ENCODE peak calls at places on chromosomes 4 and X, in seven cellular contexts. One of them, this sample, is unnamed.
A peak's percentile ranks its signal among the peaks of the same experiment; 100 is the strongest.

GRCh38 chr4:107130157-107130556 is 94.0 kb upstream of the DKK2 start:
- DNase-seq in breast epithelium: no peak
- DNase-seq in left lung: no peak
- DNase-seq in astrocyte of the cerebellum: no peak
- DNase-seq in uterus: no peak
- DNase-seq in fibroblast of pulmonary artery: peak; percentile 20
- DNase-seq in dorsolateral prefrontal cortex: no peak
- DNase-seq in this sample: no peak

GRCh38 chrX:21738950-21739287 is 19.0 kb downstream of the SMPX start:
- DNase-seq in breast epithelium: no peak
- DNase-seq in left lung: no peak
- DNase-seq in astrocyte of the cerebellum: no peak
- DNase-seq in uterus: no peak
- DNase-seq in fibroblast of pulmonary artery: no peak
- DNase-seq in dorsolateral prefrontal cortex: no peak
- DNase-seq in this sample: no peak

GRCh38 chr4:118712872-118713271 is 27.7 kb downstream of the METTL14 start:
- DNase-seq in breast epithelium: no peak
- DNase-seq in left lung: no peak
- DNase-seq in astrocyte of the cerebellum: no peak
- DNase-seq in uterus: no peak
- DNase-seq in fibroblast of pulmonary artery: no peak
- DNase-seq in dorsolateral prefrontal cortex: no peak
- DNase-seq in this sample: no peak

GRCh38 chr4:126241631-126242030 is 926.9 kb downstream of the FAT4 start:
- DNase-seq in breast epithelium: no peak
- DNase-seq in left lung: no peak
- DNase-seq in astrocyte of the cerebellum: no peak
- DNase-seq in uterus: no peak
- DNase-seq in fibroblast of pulmonary artery: no peak
- DNase-seq in dorsolateral prefrontal cortex: no peak
- DNase-seq in this sample: no peak

GRCh38 chr4:14269824-14270223 is 642.3 kb upstream of the BOD1L1 start:
- DNase-seq in breast epithelium: no peak
- DNase-seq in left lung: no peak
- DNase-seq in astrocyte of the cerebellum: no peak
- DNase-seq in uterus: no peak
- DNase-seq in fibroblast of pulmonary artery: no peak
- DNase-seq in dorsolateral prefrontal cortex: no peak
- DNase-seq in this sample: no peak

GRCh38 chr4:71262161-71262560 is 76.7 kb upstream of the SLC4A4 start:
- DNase-seq in breast epithelium: no peak
- DNase-seq in left lung: no peak
- DNase-seq in astrocyte of the cerebellum: no peak
- DNase-seq in uterus: no peak
- DNase-seq in fibroblast of pulmonary artery: no peak
- DNase-seq in dorsolateral prefrontal cortex: no peak
- DNase-seq in this sample: no peak

GRCh38 chr4:138567696-138568095 is 325.5 kb upstream of the SLC7A11 start:
- DNase-seq in breast epithelium: no peak
- DNase-seq in left lung: no peak
- DNase-seq in astrocyte of the cerebellum: no peak
- DNase-seq in uterus: no peak
- DNase-seq in fibroblast of pulmonary artery: peak; percentile 28
- DNase-seq in dorsolateral prefrontal cortex: no peak
- DNase-seq in this sample: no peak

GRCh38 chr4:70914631-70915030 is 12.5 kb downstream of the MOB1B start:
- DNase-seq in breast epithelium: no peak
- DNase-seq in left lung: no peak
- DNase-seq in astrocyte of the cerebellum: no peak
- DNase-seq in uterus: no peak
- DNase-seq in fibroblast of pulmonary artery: no peak
- DNase-seq in dorsolateral prefrontal cortex: no peak
- DNase-seq in this sample: no peak

GRCh38 chr4:37054670-37055069 is 189.9 kb upstream of the NWD2 start:
- DNase-seq in breast epithelium: no peak
- DNase-seq in left lung: no peak
- DNase-seq in astrocyte of the cerebellum: no peak
- DNase-seq in uterus: no peak
- DNase-seq in fibroblast of pulmonary artery: no peak
- DNase-seq in dorsolateral prefrontal cortex: no peak
- DNase-seq in this sample: no peak

GRCh38 chrX:125205918-125206665 is 113.6 kb upstream of the TEX13C start:
- DNase-seq in breast epithelium: no peak
- DNase-seq in left lung: no peak
- DNase-seq in astrocyte of the cerebellum: no peak
- DNase-seq in uterus: no peak
- DNase-seq in fibroblast of pulmonary artery: no peak
- DNase-seq in dorsolateral prefrontal cortex: no peak
- DNase-seq in this sample: no peak

GRCh38 chr4:184250795-184251679 is 33.4 kb upstream of the ENPP6 start:
- DNase-seq in breast epithelium: no peak
- DNase-seq in left lung: no peak
- DNase-seq in astrocyte of the cerebellum: peak; percentile 22
- DNase-seq in uterus: no peak
- DNase-seq in fibroblast of pulmonary artery: peak; percentile 70
- DNase-seq in dorsolateral prefrontal cortex: no peak
- DNase-seq in this sample: peak; percentile 73

GRCh38 chr4:16124232-16124631 is 40.4 kb upstream of the PROM1 start:
- DNase-seq in breast epithelium: no peak
- DNase-seq in left lung: no peak
- DNase-seq in astrocyte of the cerebellum: no peak
- DNase-seq in uterus: no peak
- DNase-seq in fibroblast of pulmonary artery: no peak
- DNase-seq in dorsolateral prefrontal cortex: no peak
- DNase-seq in this sample: no peak

GRCh38 chr4:184400375-184400870 is 73.9 kb downstream of the IRF2 start:
- DNase-seq in breast epithelium: no peak
- DNase-seq in left lung: no peak
- DNase-seq in astrocyte of the cerebellum: peak; percentile 94
- DNase-seq in uterus: no peak
- DNase-seq in fibroblast of pulmonary artery: peak; percentile 97
- DNase-seq in dorsolateral prefrontal cortex: no peak
- DNase-seq in this sample: no peak

GRCh38 chrX:43585922-43586321 is 70.2 kb upstream of the MAOA start:
- DNase-seq in breast epithelium: no peak
- DNase-seq in left lung: no peak
- DNase-seq in astrocyte of the cerebellum: no peak
- DNase-seq in uterus: no peak
- DNase-seq in fibroblast of pulmonary artery: no peak
- DNase-seq in dorsolateral prefrontal cortex: no peak
- DNase-seq in this sample: no peak

GRCh38 chrX:49226946-49227345 is 6.2 kb downstream of the CACNA1F start:
- DNase-seq in breast epithelium: no peak
- DNase-seq in left lung: no peak
- DNase-seq in astrocyte of the cerebellum: no peak
- DNase-seq in uterus: no peak
- DNase-seq in fibroblast of pulmonary artery: no peak
- DNase-seq in dorsolateral prefrontal cortex: no peak
- DNase-seq in this sample: no peak
- H3K4me3 ChIP-seq in breast epithelium: no peak overlapping the region
- H3K4me3 ChIP-seq in left lung: no peak overlapping the region
- H3K4me3 ChIP-seq in astrocyte of the cerebellum: no peak overlapping the region
- H3K4me3 ChIP-seq in uterus: no peak overlapping the region
- H3K4me3 ChIP-seq in fibroblast of pulmonary artery: no peak overlapping the region
- H3K4me3 ChIP-seq in dorsolateral prefrontal cortex: no peak overlapping the region
- H3K4me3 ChIP-seq in this sample: no peak overlapping the region

GRCh38 chr4:73869130-73870055 is at the start of gene CXCL1:
- DNase-seq in breast epithelium: no peak
- DNase-seq in left lung: peak; percentile 89
- DNase-seq in astrocyte of the cerebellum: no peak
- DNase-seq in uterus: no peak
- DNase-seq in fibroblast of pulmonary artery: peak; percentile 73
- DNase-seq in dorsolateral prefrontal cortex: no peak
- DNase-seq in this sample: no peak
- TF ChIP-seq CTCF in breast epithelium: no peak
- TF ChIP-seq CTCF in left lung: no peak
- TF ChIP-seq CTCF in astrocyte of the cerebellum: no peak
- TF ChIP-seq CTCF in uterus: no peak
- TF ChIP-seq CTCF in fibroblast of pulmonary artery: no peak
- TF ChIP-seq CTCF in dorsolateral prefrontal cortex: no peak
- TF ChIP-seq CTCF in this sample: no peak

GRCh38 chr4:5032825-5033224 is 13.6 kb upstream of the CYTL1 start:
- DNase-seq in breast epithelium: no peak
- DNase-seq in left lung: no peak
- DNase-seq in astrocyte of the cerebellum: no peak
- DNase-seq in uterus: no peak
- DNase-seq in fibroblast of pulmonary artery: no peak
- DNase-seq in dorsolateral prefrontal cortex: no peak
- DNase-seq in this sample: no peak
- H3K4me3 ChIP-seq in breast epithelium: no peak overlapping the region
- H3K4me3 ChIP-seq in left lung: no peak overlapping the region
- H3K4me3 ChIP-seq in astrocyte of the cerebellum: no peak overlapping the region
- H3K4me3 ChIP-seq in uterus: no peak overlapping the region
- H3K4me3 ChIP-seq in fibroblast of pulmonary artery: no peak overlapping the region
- H3K4me3 ChIP-seq in dorsolateral prefrontal cortex: no peak overlapping the region
- H3K4me3 ChIP-seq in this sample: no peak overlapping the region

GRCh38 chr4:54400188-54400587 is 171.1 kb downstream of the PDGFRA start:
- DNase-seq in breast epithelium: no peak
- DNase-seq in left lung: no peak
- DNase-seq in astrocyte of the cerebellum: no peak
- DNase-seq in uterus: no peak
- DNase-seq in fibroblast of pulmonary artery: no peak
- DNase-seq in dorsolateral prefrontal cortex: no peak
- DNase-seq in this sample: no peak

GRCh38 chr4:54402880-54403503 is 173.9 kb downstream of the PDGFRA start:
- DNase-seq in breast epithelium: no peak
- DNase-seq in left lung: no peak
- DNase-seq in astrocyte of the cerebellum: no peak
- DNase-seq in uterus: no peak
- DNase-seq in fibroblast of pulmonary artery: no peak
- DNase-seq in dorsolateral prefrontal cortex: no peak
- DNase-seq in this sample: no peak

GRCh38 chr4:54400802-54401201 is 171.7 kb downstream of the PDGFRA start:
- DNase-seq in breast epithelium: no peak
- DNase-seq in left lung: no peak
- DNase-seq in astrocyte of the cerebellum: peak; percentile 65
- DNase-seq in uterus: no peak
- DNase-seq in fibroblast of pulmonary artery: peak; percentile 87
- DNase-seq in dorsolateral prefrontal cortex: no peak
- DNase-seq in this sample: no peak

GRCh38 chr4:54403700-54404453 is 174.8 kb downstream of the PDGFRA start:
- DNase-seq in breast epithelium: no peak
- DNase-seq in left lung: no peak
- DNase-seq in astrocyte of the cerebellum: no peak
- DNase-seq in uterus: no peak
- DNase-seq in fibroblast of pulmonary artery: no peak
- DNase-seq in dorsolateral prefrontal cortex: no peak
- DNase-seq in this sample: no peak
- TF ChIP-seq CTCF in breast epithelium: no peak
- TF ChIP-seq CTCF in left lung: no peak
- TF ChIP-seq CTCF in astrocyte of the cerebellum: no peak
- TF ChIP-seq CTCF in uterus: no peak
- TF ChIP-seq CTCF in fibroblast of pulmonary artery: no peak
- TF ChIP-seq CTCF in dorsolateral prefrontal cortex: no peak
- TF ChIP-seq CTCF in this sample: no peak

GRCh38 chrX:134239016-134239415 is 2.0 kb downstream of the CCDC160 start:
- DNase-seq in breast epithelium: no peak
- DNase-seq in left lung: no peak
- DNase-seq in astrocyte of the cerebellum: no peak
- DNase-seq in uterus: no peak
- DNase-seq in fibroblast of pulmonary artery: no peak
- DNase-seq in dorsolateral prefrontal cortex: no peak
- DNase-seq in this sample: no peak
- H3K4me3 ChIP-seq in breast epithelium: no peak overlapping the region
- H3K4me3 ChIP-seq in left lung: no peak overlapping the region
- H3K4me3 ChIP-seq in astrocyte of the cerebellum: no peak overlapping the region
- H3K4me3 ChIP-seq in uterus: no peak overlapping the region
- H3K4me3 ChIP-seq in fibroblast of pulmonary artery: no peak overlapping the region
- H3K4me3 ChIP-seq in dorsolateral prefrontal cortex: no peak overlapping the region
- H3K4me3 ChIP-seq in this sample: no peak overlapping the region

DNA sequence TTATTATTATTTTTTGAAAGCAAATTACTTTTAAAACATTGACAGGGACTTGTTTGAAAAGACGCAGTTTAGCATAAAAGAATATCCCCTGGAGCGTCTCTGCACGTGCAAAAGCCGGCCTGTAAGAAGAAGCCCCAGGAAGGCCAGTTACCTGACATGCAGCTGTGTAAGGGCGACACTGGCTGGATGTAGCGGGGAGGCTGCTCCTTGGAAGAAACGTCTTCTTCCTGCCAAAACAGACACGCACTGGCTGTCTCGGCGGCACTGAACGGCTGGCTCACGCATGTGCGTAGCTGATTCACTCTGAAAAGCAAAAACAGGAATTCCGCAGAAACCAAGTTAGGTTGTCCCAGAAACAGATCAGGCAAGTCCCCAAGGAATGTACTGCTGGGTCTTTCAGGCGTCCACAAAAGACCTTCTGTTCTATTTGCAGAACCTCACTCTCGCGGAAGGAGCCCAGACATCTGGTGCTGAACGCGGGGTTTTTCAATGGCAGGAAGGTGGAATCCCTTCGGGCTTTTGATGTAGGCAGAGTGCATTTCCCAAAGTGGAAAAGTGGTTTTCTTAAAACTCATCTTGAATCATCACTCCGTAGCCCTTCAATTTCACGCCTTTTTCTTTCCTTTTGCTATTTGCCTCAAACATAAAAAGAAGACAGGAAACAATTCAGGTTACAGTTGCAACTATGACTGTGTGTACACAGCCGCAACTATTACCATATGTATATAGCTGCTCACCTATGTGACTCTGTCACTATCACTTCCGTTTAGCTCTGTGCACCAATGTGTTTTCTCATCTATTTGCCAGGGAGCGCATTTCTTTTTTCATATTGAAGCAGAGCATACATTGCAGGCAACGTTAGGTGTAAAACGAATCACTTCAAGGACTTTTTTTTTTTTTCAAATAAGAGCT is 38.1 kb upstream of the ARSH start:
- DNase-seq in breast epithelium: peak; percentile 51
- DNase-seq in left lung: no peak
- DNase-seq in astrocyte of the cerebellum: peak; percentile 53
- DNase-seq in uterus: no peak
- DNase-seq in fibroblast of pulmonary artery: peak; percentile 33
- DNase-seq in dorsolateral prefrontal cortex: peak; percentile 62
- DNase-seq in this sample: no peak
- TF ChIP-seq CTCF in breast epithelium: no peak
- TF ChIP-seq CTCF in left lung: no peak
- TF ChIP-seq CTCF in astrocyte of the cerebellum: no peak
- TF ChIP-seq CTCF in uterus: no peak
- TF ChIP-seq CTCF in fibroblast of pulmonary artery: no peak
- TF ChIP-seq CTCF in dorsolateral prefrontal cortex: no peak
- TF ChIP-seq CTCF in this sample: no peak

GRCh38 chr4:213971-214370 is 89.7 kb downstream of the ZNF718 start:
- DNase-seq in breast epithelium: no peak
- DNase-seq in left lung: no peak
- DNase-seq in astrocyte of the cerebellum: no peak
- DNase-seq in uterus: no peak
- DNase-seq in fibroblast of pulmonary artery: no peak
- DNase-seq in dorsolateral prefrontal cortex: no peak
- DNase-seq in this sample: no peak
- H3K4me3 ChIP-seq in breast epithelium: no peak overlapping the region
- H3K4me3 ChIP-seq in left lung: no peak overlapping the region
- H3K4me3 ChIP-seq in astrocyte of the cerebellum: no peak overlapping the region
- H3K4me3 ChIP-seq in uterus: no peak overlapping the region
- H3K4me3 ChIP-seq in fibroblast of pulmonary artery: no peak overlapping the region
- H3K4me3 ChIP-seq in dorsolateral prefrontal cortex: no peak overlapping the region
- H3K4me3 ChIP-seq in this sample: no peak overlapping the region